ENCODE peak calls at places on chromosome 1, in five cellular contexts. T, V, F, E and S are unnamed samples.

GRCh38 chr1:39462074-39462473 is 29.4 kb upstream of the BMP8A start:
- DNase-seq in V (no peak), T (no peak), F (no peak), E (peak), S (no peak)

GRCh38 chr1:31931241-31932225 is 6.6 kb downstream of the PTP4A2 start:
- DNase-seq in F (no peak), T (no peak), E (peak), V (no peak), S (peak)

GRCh38 chr1:87203890-87204289 is 124.8 kb upstream of the LMO4 start:
- DNase-seq in V (no peak), E (peak), T (peak), F (no peak), S (peak)

GRCh38 chr1:227901906-227902640 is 45.7 kb downstream of the WNT9A start:
- DNase-seq in F (no peak), E (peak), T (no peak), V (no peak), S (peak)

GRCh38 chr1:68213843-68214242 is 18.5 kb downstream of the WLS start:
- DNase-seq in E (peak), F (no peak), T (peak), V (no peak), S (peak)

GRCh38 chr1:7228252-7228961 is 443.2 kb downstream of the CAMTA1 start:
- DNase-seq in V (no peak), T (no peak), E (no peak), F (no peak), S (no peak)

GRCh38 chr1:4652631-4653327 is 1.6 kb upstream of the AJAP1 start:
- DNase-seq in F (peak), V (peak), E (peak), T (no peak), S (peak)

GRCh38 chr1:6691507-6691906 is 10.1 kb downstream of the DNAJC11 start:
- DNase-seq in V (no peak), F (no peak), T (no peak), E (peak), S (peak)